ENCODE peak calls at places on chromosomes 12 and 14, in nine cellular contexts. R, I, G, T, B, X, L, S and O are unnamed samples.

GRCh38 chr12:44827832-44828438 is 48.2 kb downstream of the NELL2 start:
- DNase-seq in S (no peak), I (no peak), G (no peak), L (no peak), X (no peak), T (no peak), B (no peak), R (no peak), O (no peak)

GRCh38 chr14:106417224-106418049 is 891.1 kb downstream of the TMEM121 start:
- DNase-seq in B (peak), I (peak), L (no peak), S (peak), T (peak), R (peak), X (peak), G (no peak), O (peak)

GRCh38 chr14:94337274-94337673 is 14.1 kb upstream of the SERPINA6 start:
- DNase-seq in S (no peak), G (no peak), I (no peak), B (no peak), L (no peak), T (no peak), R (no peak), X (no peak), O (no peak)

GRCh38 chr12:115149685-115150378 is 465.9 kb upstream of the TBX3 start:
- DNase-seq in T (no peak), S (no peak), I (no peak), R (no peak), L (peak), X (no peak), G (no peak), B (no peak), O (no peak)

GRCh38 chr14:92877757-92878431 is 45.1 kb upstream of the CHGA start:
- DNase-seq in S (peak), R (peak), T (no peak), B (no peak), I (peak), G (peak), L (peak), X (peak), O (no peak)

GRCh38 chr14:38553586-38553985 is 297.7 kb upstream of the CLEC14A start:
- DNase-seq in G (no peak), L (peak), R (no peak), T (no peak), I (no peak), S (no peak), B (no peak), X (no peak), O (no peak)

GRCh38 chr14:32004300-32004699 is 72.8 kb upstream of the ARHGAP5 start:
- DNase-seq in I (no peak), B (no peak), G (no peak), S (no peak), X (no peak), L (peak), R (no peak), T (no peak), O (no peak)

GRCh38 chr12:121127501-121127900 is 5.2 kb upstream of the P2RX7 start:
- DNase-seq in S (no peak), L (no peak), G (no peak), R (no peak), T (no peak), B (no peak), I (no peak), X (no peak), O (no peak)

GRCh38 chr14:104266643-104267575 is 128.5 kb downstream of the KIF26A start:
- DNase-seq in B (peak), L (no peak), S (no peak), X (no peak), T (no peak), I (peak), G (no peak), R (no peak), O (no peak)

GRCh38 chr12:111446044-111446581 is 40.4 kb downstream of the SH2B3 start:
- DNase-seq in L (peak), G (peak), R (peak), T (no peak), I (no peak), B (peak), S (no peak), X (peak), O (peak)

GRCh38 chr14:56487090-56487667 is 92.4 kb upstream of the TMEM260 start:
- DNase-seq in I (no peak), L (peak), T (no peak), G (no peak), S (no peak), B (no peak), X (peak), R (no peak), O (no peak)

GRCh38 chr12:60106207-60106606 is 510.4 kb downstream of the SLC16A7 start:
- DNase-seq in B (no peak), G (no peak), I (no peak), L (peak), R (no peak), S (no peak), X (no peak), T (no peak), O (no peak)

GRCh38 chr14:66405158-66405557 is 81.0 kb upstream of the CCDC196 start:
- DNase-seq in B (no peak), L (peak), X (peak), S (no peak), T (no peak), R (no peak), G (no peak), I (no peak), O (no peak)

GRCh38 chr12:13289644-13290285 is 93.2 kb downstream of the EMP1 start:
- DNase-seq in I (no peak), R (no peak), B (no peak), X (no peak), L (peak), G (no peak), T (peak), S (no peak), O (no peak)

GRCh38 chr14:25049559-25050493 is at the start of gene STXBP6:
- DNase-seq in G (peak), R (peak), B (peak), X (peak), L (peak), T (peak), S (peak), I (peak), O (no peak)

GRCh38 chr14:64646103-64646502 is 58.1 kb upstream of the PLEKHG3 start:
- DNase-seq in I (no peak), T (no peak), G (peak), R (no peak), L (peak), X (peak), B (no peak), S (no peak), O (no peak)

GRCh38 chr14:97703006-97703760 is 906.0 kb downstream of the VRK1 start:
- DNase-seq in R (no peak), B (no peak), I (no peak), S (no peak), T (no peak), L (no peak), X (no peak), G (no peak), O (no peak)

GRCh38 chr12:108955225-108955835 is 65.5 kb downstream of the SVOP start:
- DNase-seq in I (no peak), L (peak), G (no peak), S (peak), B (no peak), T (peak), X (no peak), R (no peak), O (no peak)

GRCh38 chr14:104119119-104119699 is 19.2 kb upstream of the KIF26A start:
- DNase-seq in B (peak), X (no peak), L (no peak), S (peak), G (no peak), T (peak), R (no peak), I (no peak), O (no peak)

GRCh38 chr14:63745858-63746425 is 18.1 kb upstream of the SGPP1 start:
- DNase-seq in L (no peak), B (peak), G (no peak), S (no peak), I (peak), X (no peak), T (no peak), R (peak), O (peak)

GRCh38 chr14:99654235-99655000 is 9.5 kb downstream of the HHIPL1 start:
- DNase-seq in B (peak), T (peak), X (peak), R (peak), S (peak), G (peak), I (peak), L (peak), O (peak)

GRCh38 chr12:106871477-106871876 is 84.2 kb upstream of the TMEM263 start:
- DNase-seq in T (no peak), G (no peak), R (no peak), B (no peak), X (no peak), I (no peak), L (no peak), S (no peak), O (no peak)

GRCh38 chr14:73861060-73861459 is 9.4 kb downstream of the PTGR2 start:
- DNase-seq in G (no peak), I (no peak), B (no peak), S (no peak), R (no peak), L (no peak), T (no peak), X (no peak), O (no peak)

GRCh38 chr12:24798335-24798734 is 150.6 kb downstream of the BCAT1 start:
- DNase-seq in X (no peak), B (no peak), I (no peak), R (no peak), T (no peak), S (no peak), L (no peak), G (no peak), O (no peak)

GRCh38 chr12:52697058-52697582 is 6.2 kb downstream of the KRT77 start:
- DNase-seq in X (peak), T (no peak), R (no peak), G (no peak), S (no peak), I (no peak), B (no peak), L (no peak), O (no peak)
- H3K4me3 ChIP-seq in X (no peak), T (no peak), R (no peak), G (no peak), S (no peak), I (no peak), B (no peak), L (no peak), O (no peak)

GRCh38 chr12:12200363-12200762 is 66.5 kb downstream of the LRP6 start:
- DNase-seq in G (no peak), L (no peak), T (no peak), B (no peak), X (no peak), I (no peak), R (no peak), S (no peak), O (no peak)

GRCh38 chr12:12195516-12195915 is 71.3 kb downstream of the LRP6 start:
- DNase-seq in T (no peak), L (no peak), I (no peak), R (no peak), X (no peak), B (no peak), G (no peak), S (no peak), O (no peak)

GRCh38 chr12:12201274-12201758 is 65.5 kb downstream of the LRP6 start:
- DNase-seq in I (no peak), G (no peak), X (no peak), S (no peak), B (no peak), L (peak), R (no peak), T (no peak), O (no peak)

GRCh38 chr12:12197128-12197527 is 69.7 kb downstream of the LRP6 start:
- DNase-seq in L (no peak), I (no peak), S (no peak), B (no peak), X (no peak), T (no peak), G (no peak), R (no peak), O (no peak)

DNA sequence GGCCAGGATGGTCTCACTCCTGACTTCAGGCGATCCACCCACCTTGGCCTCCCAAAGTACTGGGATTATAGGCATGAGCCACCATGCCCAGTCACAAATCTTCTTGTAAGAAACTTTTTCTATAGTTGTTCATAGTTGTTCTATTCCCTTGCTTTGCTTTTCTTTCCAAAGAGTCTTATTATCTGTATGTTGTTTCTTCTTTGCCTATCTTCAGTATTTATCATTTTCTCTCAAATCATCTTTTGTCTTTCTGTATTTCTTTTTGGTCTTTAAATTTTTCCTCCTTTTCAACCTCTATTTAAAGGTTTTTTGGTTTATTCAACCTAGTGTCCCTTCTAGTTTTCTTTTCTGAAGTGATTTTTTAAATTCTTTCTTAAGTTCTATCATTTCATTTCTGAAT is 68.7 kb downstream of the LRP6 start:
- DNase-seq in T (no peak), X (no peak), B (no peak), G (no peak), L (no peak), R (no peak), I (no peak), S (no peak), O (no peak)
- H3K4me3 ChIP-seq in T (no peak), X (no peak), B (no peak), G (no peak), L (no peak), R (no peak), I (no peak), S (no peak), O (no peak)

GRCh38 chr12:663293-663871 is at the start of gene NINJ2:
- DNase-seq in T (peak), S (peak), B (no peak), X (no peak), L (peak), R (no peak), G (no peak), I (no peak), O (no peak)
- H3K4me3 ChIP-seq in T (peak), S (peak), B (no peak), X (no peak), L (peak), R (no peak), G (no peak), I (peak), O (no peak)

DNA sequence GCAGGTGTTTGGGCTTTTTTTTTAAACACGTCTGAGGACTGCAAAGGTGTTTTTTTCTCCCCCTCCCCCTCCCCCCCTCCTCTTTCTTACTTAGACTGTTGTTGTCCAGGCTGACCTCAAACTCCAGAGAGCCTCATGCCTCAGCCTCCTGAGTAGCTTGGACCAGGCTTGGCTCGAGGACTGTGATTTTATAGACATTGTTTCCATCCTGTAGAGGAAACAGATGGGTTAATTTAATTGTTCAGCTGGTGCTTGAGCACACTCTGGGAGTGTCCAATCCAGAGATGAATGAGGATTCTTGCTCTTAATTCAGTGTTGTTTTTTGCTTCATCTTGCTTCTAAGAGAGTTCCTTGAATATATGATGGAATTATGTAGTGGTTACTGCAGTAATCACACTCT is 42.1 kb downstream of the RASSF3 start:
- DNase-seq in L (no peak), G (no peak), T (no peak), X (no peak), B (no peak), S (no peak), R (no peak), I (no peak), O (no peak)
- H3K4me3 ChIP-seq in L (no peak), G (no peak), T (no peak), X (no peak), B (no peak), S (no peak), R (no peak), I (no peak), O (no peak)

GRCh38 chr14:62126885-62127478 is 364.8 kb downstream of the SNAPC1 start:
- DNase-seq in G (no peak), X (peak), T (no peak), S (no peak), R (peak), B (peak), I (no peak), L (peak), O (no peak)
- H3K4me3 ChIP-seq in G (no peak), X (no peak), T (no peak), S (no peak), R (no peak), B (no peak), I (no peak), L (no peak), O (no peak)

DNA sequence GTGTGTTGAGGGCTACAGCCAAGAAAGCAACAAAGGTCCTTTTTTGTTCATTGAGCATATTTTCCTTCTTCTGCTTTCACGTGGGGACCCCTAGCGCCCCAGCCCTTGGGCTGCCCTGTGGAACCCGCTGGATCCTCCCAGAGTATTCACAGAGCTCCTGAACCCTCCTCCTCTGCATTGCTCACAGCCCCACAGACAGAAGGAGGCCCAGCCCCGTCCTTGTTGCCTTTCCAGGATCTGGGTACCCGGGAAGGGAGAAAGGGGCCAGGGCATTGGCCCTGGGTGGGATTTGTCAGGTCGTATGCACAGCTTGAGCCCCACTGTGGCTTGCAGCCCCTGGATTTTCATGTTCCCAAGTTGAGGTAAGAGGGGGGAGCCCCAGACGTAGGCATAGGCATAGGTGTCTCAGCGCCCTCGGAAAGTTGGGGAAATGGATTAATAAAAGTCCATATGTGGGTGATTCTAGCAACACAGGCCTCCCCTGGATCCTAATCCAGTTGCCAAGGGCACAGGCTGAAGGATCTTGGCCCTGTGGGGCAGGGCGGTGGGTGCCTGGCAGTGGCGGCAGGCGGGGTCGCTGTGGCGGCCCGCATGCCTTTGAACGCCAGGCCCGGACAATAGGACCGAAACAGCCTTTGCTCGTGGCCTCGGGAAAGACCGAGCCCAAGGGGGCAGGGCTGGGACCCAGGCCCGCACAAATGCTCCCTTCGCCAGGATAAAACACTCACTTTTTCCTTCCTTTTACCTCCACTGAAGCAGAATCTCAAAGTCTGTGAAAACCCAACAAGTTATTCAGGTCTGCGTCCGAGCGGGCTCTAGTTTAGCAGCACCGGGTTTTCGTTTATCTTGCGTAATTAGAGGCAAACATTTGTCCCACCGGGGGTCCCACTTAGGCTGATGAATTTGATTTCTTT is 3.0 kb upstream of the HOXC10 start:
- DNase-seq in B (no peak), I (no peak), X (peak), T (no peak), G (no peak), L (no peak), S (no peak), R (no peak), O (no peak)
- H3K4me3 ChIP-seq in B (no peak), I (no peak), X (no peak), T (no peak), G (no peak), L (no peak), S (no peak), R (no peak), O (peak)